ENCODE peak calls at places on chromosomes 16 and 17, in seven cellular contexts. G is IMR-90, N is kidney epithelial cell, C is A673, D is gastrocnemius medialis, I is RWPE2, R is Peyer's patch. Y is an unnamed sample.

GRCh38 chr17:71757156-71757555 is 363.7 kb upstream of the SOX9 start:
- DNase-seq in G (no peak), N (no peak), C (no peak), D (no peak), I (no peak), R (no peak), Y (no peak)

GRCh38 chr17:30793282-30793977 is 31.1 kb downstream of the CRLF3 start:
- DNase-seq in G (no peak), N (no peak), C (no peak), D (no peak), I (no peak), R (no peak), Y (no peak)

GRCh38 chr17:21089145-21089544 is 37.6 kb upstream of the DHRS7B start:
- DNase-seq in G (no peak), N (peak; percentile 31), C (peak; percentile 59), D (no peak), I (no peak), R (no peak), Y (peak; percentile 39)

GRCh38 chr17:66426397-66427033 is 124.1 kb downstream of the PRKCA start:
- DNase-seq in G (peak; percentile 14), N (no peak), C (peak; percentile 75), D (no peak), I (no peak), R (no peak), Y (no peak)

GRCh38 chr17:83065660-83066542 is 13.5 kb upstream of the METRNL start:
- DNase-seq in G (no peak), N (no peak), C (no peak), D (no peak), I (peak; percentile 45), R (no peak), Y (no peak)

GRCh38 chr16:54242199-54242598 is 44.4 kb downstream of the IRX3 start:
- DNase-seq in G (no peak), N (no peak), C (no peak), D (no peak), I (no peak), R (no peak), Y (no peak)

GRCh38 chr17:69643686-69644085 is 229.2 kb downstream of the MAP2K6 start:
- DNase-seq in G (no peak), N (no peak), C (no peak), D (no peak), I (no peak), R (no peak), Y (no peak)

GRCh38 chr17:73282629-73283028 is 20.9 kb upstream of the CPSF4L start:
- DNase-seq in G (no peak), N (no peak), C (no peak), D (no peak), I (no peak), R (no peak), Y (no peak)

GRCh38 chr17:40430272-40431230 is 12.7 kb upstream of the IGFBP4 start:
- DNase-seq in G (no peak), N (no peak), C (no peak), D (no peak), I (no peak), R (peak; percentile 23), Y (no peak)

GRCh38 chr16:73033271-73033998 is 14.5 kb downstream of the ZFHX3 start:
- DNase-seq in G (no peak), N (no peak), C (peak; percentile 30), D (no peak), I (no peak), R (no peak), Y (no peak)

GRCh38 chr17:38628441-38628840 is 22.7 kb upstream of the SRCIN1 start:
- DNase-seq in G (peak; percentile 6), N (no peak), C (peak; percentile 40), D (no peak), I (no peak), R (no peak), Y (no peak)

GRCh38 chr16:35732046-35732810 is 2272.8 kb downstream of the TP53TG3F start:
- DNase-seq in G (no peak), N (no peak), C (no peak), D (no peak), I (no peak), R (no peak), Y (no peak)

GRCh38 chr16:59566446-59566845 is 832.3 kb upstream of the GOT2 start:
- DNase-seq in G (peak; percentile 22), N (no peak), C (no peak), D (no peak), I (no peak), R (no peak), Y (no peak)

GRCh38 chr17:7893226-7893880 is 4.8 kb downstream of the CHD3 start:
- DNase-seq in G (no peak), N (no peak), C (no peak), D (no peak), I (no peak), R (no peak), Y (no peak)

GRCh38 chr16:80824623-80825364 is 20.4 kb upstream of the CDYL2 start:
- DNase-seq in G (peak; percentile 67), N (peak; percentile 31), C (peak; percentile 54), D (no peak), I (no peak), R (no peak), Y (peak; percentile 11)

GRCh38 chr17:58632324-58633314 is 59.2 kb downstream of the TEX14 start:
- DNase-seq in G (no peak), N (no peak), C (peak; percentile 26), D (no peak), I (no peak), R (no peak), Y (no peak)

GRCh38 chr16:70573451-70574121 is 50.0 kb downstream of the SF3B3 start:
- DNase-seq in G (peak; percentile 97), N (peak; percentile 58), C (peak; percentile 17), D (peak; percentile 76), I (peak; percentile 37), R (no peak), Y (peak; percentile 75)

GRCh38 chr17:39099686-39100293 is 51.6 kb downstream of the PLXDC1 start:
- DNase-seq in G (peak; percentile 62), N (no peak), C (peak; percentile 54), D (no peak), I (no peak), R (no peak), Y (no peak)

GRCh38 chr17:5034063-5034462 is 1.2 kb downstream of the SLC52A1 start:
- DNase-seq in G (no peak), N (no peak), C (no peak), D (no peak), I (no peak), R (no peak), Y (no peak)

GRCh38 chr16:660459-661183 is 7.3 kb upstream of the RHOT2 start:
- DNase-seq in G (peak; percentile 77), N (no peak), C (peak; percentile 78), D (peak; percentile 66), I (peak; percentile 92), R (peak; percentile 95), Y (no peak)

GRCh38 chr17:30920282-30920681 is 1.5 kb upstream of the ADAP2 start:
- DNase-seq in G (peak; percentile 69), N (no peak), C (no peak), D (no peak), I (no peak), R (no peak), Y (no peak)

GRCh38 chr17:7858487-7858832 is 657 bp downstream of the CYB5D1 start:
- DNase-seq in G (peak; percentile 44), N (no peak), C (peak; percentile 63), D (no peak), I (no peak), R (peak; percentile 61), Y (no peak)

GRCh38 chr17:1484586-1485310 is 7.7 kb downstream of the MYO1C start:
- DNase-seq in G (no peak), N (no peak), C (peak; percentile 83), D (no peak), I (no peak), R (peak; percentile 82), Y (no peak)

GRCh38 chr16:61887903-61888302 is 148.3 kb downstream of the CDH8 start:
- DNase-seq in G (no peak), N (peak; percentile 5), C (peak; percentile 45), D (peak; percentile 2), I (no peak), R (no peak), Y (no peak)

GRCh38 chr17:67891481-67892119 is 66.3 kb downstream of the BPTF start:
- DNase-seq in G (peak; percentile 85), N (peak; percentile 18), C (peak; percentile 62), D (no peak), I (no peak), R (no peak), Y (peak; percentile 47)

GRCh38 chr17:65123757-65124675 is 13.2 kb upstream of the RGS9 start:
- DNase-seq in G (peak; percentile 76), N (no peak), C (no peak), D (no peak), I (no peak), R (no peak), Y (no peak)

GRCh38 chr17:17783121-17783824 is 53.5 kb downstream of the SREBF1 start:
- DNase-seq in G (no peak), N (no peak), C (peak; percentile 82), D (peak; percentile 74), I (no peak), R (peak; percentile 78), Y (no peak)
- TF ChIP-seq CTCF in G (no peak), N (no peak), C (peak; percentile 47), D (peak; percentile 11), I (peak; percentile 23), R (no peak), Y (no peak)

GRCh38 chr17:59651346-59651745 is 31.7 kb downstream of the CLTC start:
- DNase-seq in G (peak; percentile 11), N (no peak), C (no peak), D (no peak), I (no peak), R (no peak), Y (no peak)
- H3K36me3 ChIP-seq in G (peaks cover 57% of the 10 kb centered on the region), N (peaks cover 8% of the 10 kb centered on the region), C (peaks cover 83% of the 10 kb centered on the region), D (peaks cover 84% of the 10 kb centered on the region), I (peaks cover 96% of the 10 kb centered on the region), R (peaks cover 3% of the 10 kb centered on the region), Y (peaks cover 12% of the 10 kb centered on the region)

GRCh38 chr17:19410101-19410500 is 931 bp upstream of the RNF112 start:
- DNase-seq in G (no peak), N (no peak), C (no peak), D (no peak), I (no peak), R (no peak), Y (no peak)

GRCh38 chr17:19412510-19412909 is 1.5 kb downstream of the RNF112 start:
- DNase-seq in G (no peak), N (no peak), C (no peak), D (no peak), I (no peak), R (no peak), Y (no peak)

GRCh38 chr17:19411641-19412040 is 609 bp downstream of the RNF112 start:
- DNase-seq in G (no peak), N (no peak), C (no peak), D (no peak), I (no peak), R (no peak), Y (no peak)

GRCh38 chr17:19409509-19409908 is 1.5 kb upstream of the RNF112 start:
- DNase-seq in G (peak; percentile 91), N (peak; percentile 52), C (peak; percentile 20), D (no peak), I (no peak), R (no peak), Y (peak; percentile 64)

GRCh38 chr17:19410875-19411291 is at the start of gene RNF112:
- DNase-seq in G (peak; percentile 56), N (no peak), C (no peak), D (no peak), I (no peak), R (no peak), Y (no peak)
- H3K4me3 ChIP-seq in G (no peak within 1 kb of the TSS), N (no peak within 1 kb of the TSS), C (no peak within 1 kb of the TSS), D (no peak within 1 kb of the TSS), I (no peak within 1 kb of the TSS), R (peak within 1 kb of the TSS; percentile 2), Y (no peak within 1 kb of the TSS)

GRCh38 chr17:6800422-6801027 is 24.5 kb downstream of the FBXO39 start:
- DNase-seq in G (peak; percentile 4), N (no peak), C (no peak), D (no peak), I (no peak), R (no peak), Y (no peak)
- TF ChIP-seq CTCF in G (peak; percentile 56), N (no peak), C (no peak), D (no peak), I (no peak), R (no peak), Y (no peak)

Y was measured in BJ.